ENCODE peak calls at places on chromosomes 4 and X, in eight cellular contexts. I, A, E, N, G, B, Y and X are unnamed samples.

GRCh38 chrX:38717871-38718270 is 83.4 kb upstream of the MID1IP1 start:
- DNase-seq in Y (no peak), E (no peak), A (peak), B (no peak), I (peak), G (no peak), N (peak), X (no peak)

GRCh38 chr4:15416357-15417327 is 11.2 kb upstream of the C1QTNF7 start:
- DNase-seq in E (no peak), N (no peak), G (no peak), B (no peak), Y (no peak), A (no peak), I (no peak), X (no peak)

GRCh38 chr4:78057600-78058560 is 757 bp downstream of the FRAS1 start:
- DNase-seq in I (peak), B (no peak), G (peak), A (peak), N (peak), E (peak), Y (peak), X (no peak)

GRCh38 chr4:26330186-26330787 is 9.5 kb downstream of the RBPJ start:
- DNase-seq in B (peak), N (peak), G (no peak), I (peak), A (peak), E (no peak), Y (no peak), X (no peak)

GRCh38 chr4:110508827-110509446 is 33.0 kb downstream of the ENPEP start:
- DNase-seq in G (no peak), I (peak), E (no peak), A (no peak), Y (no peak), N (peak), B (no peak), X (no peak)

GRCh38 chr4:173257732-173258717 is 76.1 kb downstream of the HMGB2 start:
- DNase-seq in E (peak), B (peak), A (peak), N (peak), I (peak), G (peak), Y (peak), X (no peak)

GRCh38 chr4:121822796-121823504 is 733 bp downstream of the CCNA2 start:
- DNase-seq in G (peak), E (no peak), A (peak), B (peak), I (peak), Y (peak), N (peak), X (no peak)

GRCh38 chrX:10158279-10158939 is 1.6 kb downstream of the CLCN4 start:
- DNase-seq in N (no peak), Y (no peak), A (no peak), E (no peak), I (no peak), G (no peak), B (no peak), X (no peak)

GRCh38 chr4:73608677-73609594 is 11.3 kb downstream of the RASSF6 start:
- DNase-seq in Y (no peak), E (no peak), N (peak), A (no peak), G (no peak), B (no peak), I (peak), X (no peak)

GRCh38 chrX:155505296-155505695 is 46.9 kb upstream of the F8A3 start:
- DNase-seq in G (no peak), A (no peak), B (no peak), N (no peak), E (no peak), Y (no peak), I (no peak), X (no peak)

GRCh38 chr4:52910115-52910514 is 48.0 kb downstream of the RASL11B start:
- DNase-seq in N (no peak), A (no peak), I (no peak), B (no peak), E (no peak), G (no peak), Y (no peak), X (no peak)

GRCh38 chrX:146278381-146278780 is 460.8 kb downstream of the SLITRK2 start:
- DNase-seq in E (no peak), G (no peak), I (no peak), N (no peak), A (no peak), B (no peak), Y (peak), X (no peak)

GRCh38 chr4:162323919-162324318 is 160.1 kb upstream of the FSTL5 start:
- DNase-seq in N (no peak), I (no peak), Y (no peak), E (no peak), G (no peak), A (no peak), B (no peak), X (no peak)

GRCh38 chrX:5708209-5708608 is 520.5 kb downstream of the NLGN4X start:
- DNase-seq in G (no peak), A (no peak), E (no peak), B (no peak), N (no peak), I (peak), Y (no peak), X (no peak)

GRCh38 chr4:42436950-42437349 is 39.7 kb downstream of the SHISA3 start:
- DNase-seq in I (no peak), Y (no peak), E (no peak), B (no peak), N (no peak), A (no peak), G (no peak), X (no peak)

GRCh38 chr4:42048394-42048793 is 58.1 kb downstream of the SLC30A9 start:
- DNase-seq in B (no peak), N (peak), G (no peak), Y (no peak), I (peak), A (peak), E (no peak), X (peak)

GRCh38 chrX:137424679-137425078 is 141.2 kb upstream of the ZIC3 start:
- DNase-seq in Y (no peak), E (no peak), N (no peak), G (no peak), I (no peak), B (no peak), A (no peak), X (no peak)

GRCh38 chrX:150446995-150447394 is 83.9 kb downstream of the MAMLD1 start:
- DNase-seq in B (no peak), E (peak), N (peak), A (no peak), G (no peak), Y (no peak), I (no peak), X (no peak)

GRCh38 chr4:66000500-66001117 is 330.3 kb upstream of the EPHA5 start:
- DNase-seq in G (no peak), A (no peak), Y (no peak), B (no peak), N (no peak), I (no peak), E (no peak), X (no peak)

GRCh38 chrX:19707472-19707871 is 179.9 kb downstream of the SH3KBP1 start:
- DNase-seq in Y (no peak), E (no peak), G (no peak), B (no peak), N (no peak), I (no peak), A (peak), X (no peak)

GRCh38 chr4:4418676-4419370 is 31.9 kb downstream of the NSG1 start:
- DNase-seq in E (no peak), I (no peak), N (no peak), Y (no peak), B (no peak), A (no peak), G (no peak), X (no peak)

GRCh38 chr4:184274288-184274951 is 56.7 kb upstream of the ENPP6 start:
- DNase-seq in E (no peak), N (no peak), A (no peak), G (no peak), Y (peak), I (no peak), B (no peak), X (no peak)

GRCh38 chr4:184280104-184280503 is 62.4 kb upstream of the ENPP6 start:
- DNase-seq in B (no peak), N (no peak), A (no peak), G (no peak), E (no peak), I (no peak), Y (no peak), X (no peak)

GRCh38 chr4:184273166-184274147 is 55.8 kb upstream of the ENPP6 start:
- DNase-seq in G (no peak), B (no peak), E (no peak), A (no peak), N (no peak), I (no peak), Y (no peak), X (no peak)

GRCh38 chr4:184279496-184280082 is 61.9 kb upstream of the ENPP6 start:
- DNase-seq in I (no peak), G (no peak), Y (no peak), A (no peak), B (no peak), E (no peak), N (no peak), X (no peak)

DNA sequence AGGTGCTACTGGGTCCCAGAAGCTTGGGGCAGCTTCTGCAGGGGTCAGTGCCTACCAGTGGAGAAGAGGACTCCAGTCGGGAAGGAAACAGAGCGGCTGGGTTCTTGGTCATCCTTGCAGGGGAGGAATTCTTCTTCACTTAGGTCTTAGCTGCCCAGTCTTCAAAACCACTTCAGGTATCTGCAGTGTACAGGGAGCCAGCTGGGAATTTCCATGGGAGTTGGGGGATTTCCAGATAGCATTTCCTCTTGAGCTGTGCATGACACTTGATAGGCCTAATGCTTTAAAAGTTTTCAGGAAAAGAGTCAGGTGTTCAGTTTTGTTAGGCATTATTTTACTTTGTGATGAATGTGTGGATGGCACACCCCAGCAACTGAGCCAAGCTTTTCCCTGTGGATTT is 58.1 kb upstream of the ENPP6 start:
- DNase-seq in I (peak), B (no peak), G (no peak), N (no peak), Y (no peak), E (no peak), A (no peak), X (no peak)
- H3K27ac ChIP-seq in I (no peak), B (no peak), G (no peak), N (no peak), Y (no peak), E (no peak), A (no peak), X (no peak)

GRCh38 chr4:82371398-82371972 is 2.3 kb downstream of the HNRNPD start:
- DNase-seq in B (no peak), I (peak), A (no peak), Y (no peak), G (no peak), N (peak), E (no peak), X (no peak)
- H3K27ac ChIP-seq in B (peak), I (peak), A (no peak), Y (no peak), G (peak), N (peak), E (no peak), X (no peak)

DNA sequence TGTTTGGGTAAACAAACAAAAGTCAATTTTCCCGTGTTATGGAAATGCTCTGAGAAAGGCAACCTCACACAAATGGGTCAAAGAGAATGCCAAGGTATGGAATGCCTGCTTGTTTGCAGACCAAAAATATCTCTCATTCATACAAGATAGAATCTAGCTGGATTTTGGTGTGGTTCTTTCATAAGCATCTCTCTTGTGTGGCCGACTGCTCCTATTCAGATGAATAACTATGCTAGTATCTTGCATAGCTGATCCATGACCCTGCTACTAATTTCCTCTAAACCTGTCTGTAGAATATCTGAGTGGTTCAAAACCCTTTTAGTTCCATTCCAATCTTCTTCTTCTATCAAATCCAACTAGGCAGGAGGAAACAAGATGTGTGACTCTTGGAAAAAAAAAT is 28.2 kb upstream of the SORBS2 start:
- DNase-seq in E (no peak), A (peak), I (no peak), Y (no peak), N (no peak), G (no peak), B (no peak), X (no peak)
- H3K27ac ChIP-seq in E (peak), A (peak), I (no peak), Y (no peak), N (peak), G (peak), B (no peak), X (no peak)

GRCh38 chr4:40887690-40888089 is 137.9 kb downstream of the NSUN7 start:
- DNase-seq in E (peak), A (peak), G (no peak), I (no peak), B (no peak), N (peak), Y (no peak), X (no peak)
- H3K27ac ChIP-seq in E (no peak), A (peak), G (no peak), I (no peak), B (no peak), N (peak), Y (no peak), X (no peak)

GRCh38 chrX:46375831-46376230 is 169.4 kb downstream of the ZNF674 start:
- DNase-seq in B (no peak), N (no peak), G (no peak), Y (no peak), I (peak), E (no peak), A (no peak), X (no peak)
- H3K27ac ChIP-seq in B (no peak), N (no peak), G (no peak), Y (no peak), I (no peak), E (no peak), A (no peak), X (peak)

DNA sequence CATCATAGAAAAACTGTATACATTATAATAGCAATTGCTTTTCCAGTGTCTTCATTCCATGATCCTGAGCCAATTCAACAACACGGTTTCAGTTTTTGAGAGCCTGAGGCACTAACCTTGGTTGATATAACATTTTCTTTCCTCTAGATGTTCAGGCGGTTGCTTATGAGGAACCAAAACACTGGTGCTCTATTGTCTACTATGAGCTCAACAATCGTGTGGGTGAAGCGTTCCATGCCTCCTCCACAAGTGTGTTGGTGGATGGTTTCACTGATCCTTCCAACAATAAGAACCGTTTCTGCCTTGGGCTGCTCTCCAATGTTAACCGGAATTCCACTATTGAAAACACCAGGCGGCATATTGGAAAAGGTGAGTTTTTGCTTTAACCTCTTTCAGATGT is 64.9 kb downstream of the SMAD1 start:
- DNase-seq in E (no peak), N (no peak), A (no peak), B (no peak), G (peak), Y (no peak), I (peak), X (no peak)
- H3K27ac ChIP-seq in E (no peak), N (no peak), A (no peak), B (no peak), G (peak), Y (no peak), I (peak), X (peak)

DNA sequence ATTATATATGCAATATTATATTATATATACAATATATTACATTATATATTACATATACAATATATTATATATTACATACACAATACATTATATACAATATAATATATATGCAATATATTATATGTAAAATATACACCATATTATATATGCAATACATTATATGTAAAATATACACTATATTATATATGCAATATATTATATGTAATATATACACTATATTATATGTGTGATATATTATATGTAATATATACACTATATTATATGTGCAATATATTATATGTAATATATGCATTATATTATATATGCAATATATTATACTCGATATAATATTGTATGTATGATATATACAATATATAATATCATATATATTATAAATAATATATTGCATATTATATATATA is 457.4 kb downstream of the SMARCA1 start:
- DNase-seq in E (no peak), A (no peak), N (no peak), B (no peak), I (no peak), Y (no peak), G (no peak), X (no peak)
- H3K27ac ChIP-seq in E (no peak), A (no peak), N (no peak), B (no peak), I (no peak), Y (no peak), G (no peak), X (no peak)

GRCh38 chr4:7828926-7829325 is 110.7 kb downstream of the AFAP1 start:
- DNase-seq in Y (no peak), I (peak), A (peak), B (no peak), G (no peak), E (no peak), N (peak), X (no peak)

GRCh38 chr4:7828011-7828720 is 111.5 kb downstream of the AFAP1 start:
- DNase-seq in E (peak), I (peak), B (peak), G (peak), Y (peak), N (peak), A (peak), X (peak)

GRCh38 chr4:7826176-7826908 is 113.3 kb downstream of the AFAP1 start:
- DNase-seq in I (no peak), E (no peak), B (no peak), G (no peak), N (no peak), A (no peak), Y (no peak), X (no peak)

GRCh38 chr4:7827566-7827965 is 112.1 kb downstream of the AFAP1 start:
- DNase-seq in N (no peak), I (no peak), A (no peak), Y (no peak), G (no peak), B (no peak), E (no peak), X (no peak)

GRCh38 chr4:7826909-7827306 is 112.8 kb downstream of the AFAP1 start:
- DNase-seq in Y (no peak), I (no peak), B (no peak), N (no peak), E (no peak), G (no peak), A (no peak), X (no peak)
- H3K27ac ChIP-seq in Y (no peak), I (no peak), B (no peak), N (no peak), E (no peak), G (no peak), A (peak), X (no peak)